ENCODE peak calls at places on chromosomes 2 and 18, in ten cellular contexts. One of them, this sample, is unnamed.

GRCh38 chr2:10331033-10331701 is 28.5 kb downstream of the HPCAL1 start:
- DNase-seq in T-helper 17 cell: peak; percentile 39
- DNase-seq in omental fat pad: no peak
- DNase-seq in left ventricle myocardium inferior: peak; percentile 72
- DNase-seq in BE2C: peak; percentile 48
- DNase-seq in stimulated activated CD4-positive, alpha-beta T cell treated with anti-CD3 and anti-CD28 coated beads, Interleukin-2, amount 100 ng/mL, for 48 hours: peak; percentile 62
- DNase-seq in cardiac muscle cell: peak; percentile 27
- DNase-seq in fibroblast of the conjunctiva: peak; percentile 40
- DNase-seq in activated T-helper 1 cell treated with anti-CD3 and anti-CD28 coated beads, Interleukin-2, amount 50 U/mL, for 16 hours: peak; percentile 51
- DNase-seq in MV-4-11: peak; percentile 87
- DNase-seq in this sample: peak; percentile 92

GRCh38 chr2:40343904-40344303 is 108.0 kb downstream of the SLC8A1 start:
- DNase-seq in cardiac muscle cell: peak; percentile 45
- DNase-seq in activated T-helper 1 cell treated with anti-CD3 and anti-CD28 coated beads, Interleukin-2, amount 50 U/mL, for 16 hours: no peak
- DNase-seq in stimulated activated CD4-positive, alpha-beta T cell treated with anti-CD3 and anti-CD28 coated beads, Interleukin-2, amount 100 ng/mL, for 48 hours: no peak
- DNase-seq in fibroblast of the conjunctiva: no peak
- DNase-seq in BE2C: no peak
- DNase-seq in T-helper 17 cell: no peak
- DNase-seq in omental fat pad: no peak
- DNase-seq in left ventricle myocardium inferior: no peak
- DNase-seq in MV-4-11: no peak
- DNase-seq in this sample: peak; percentile 20

GRCh38 chr2:98412751-98413445 is 31.8 kb upstream of the INPP4A start:
- DNase-seq in left ventricle myocardium inferior: no peak
- DNase-seq in stimulated activated CD4-positive, alpha-beta T cell treated with anti-CD3 and anti-CD28 coated beads, Interleukin-2, amount 100 ng/mL, for 48 hours: peak; percentile 67
- DNase-seq in T-helper 17 cell: no peak
- DNase-seq in fibroblast of the conjunctiva: peak; percentile 33
- DNase-seq in MV-4-11: peak; percentile 72
- DNase-seq in cardiac muscle cell: peak; percentile 70
- DNase-seq in BE2C: peak; percentile 33
- DNase-seq in activated T-helper 1 cell treated with anti-CD3 and anti-CD28 coated beads, Interleukin-2, amount 50 U/mL, for 16 hours: peak; percentile 8
- DNase-seq in omental fat pad: no peak
- DNase-seq in this sample: peak; percentile 61

GRCh38 chr2:66555511-66556324 is 120.8 kb downstream of the MEIS1 start:
- DNase-seq in stimulated activated CD4-positive, alpha-beta T cell treated with anti-CD3 and anti-CD28 coated beads, Interleukin-2, amount 100 ng/mL, for 48 hours: no peak
- DNase-seq in MV-4-11: no peak
- DNase-seq in cardiac muscle cell: peak; percentile 75
- DNase-seq in T-helper 17 cell: no peak
- DNase-seq in fibroblast of the conjunctiva: no peak
- DNase-seq in BE2C: no peak
- DNase-seq in left ventricle myocardium inferior: no peak
- DNase-seq in activated T-helper 1 cell treated with anti-CD3 and anti-CD28 coated beads, Interleukin-2, amount 50 U/mL, for 16 hours: no peak
- DNase-seq in omental fat pad: no peak
- DNase-seq in this sample: no peak

GRCh38 chr2:232485757-232486557 is 1.7 kb downstream of the ECEL1 start:
- DNase-seq in stimulated activated CD4-positive, alpha-beta T cell treated with anti-CD3 and anti-CD28 coated beads, Interleukin-2, amount 100 ng/mL, for 48 hours: no peak
- DNase-seq in T-helper 17 cell: no peak
- DNase-seq in fibroblast of the conjunctiva: no peak
- DNase-seq in BE2C: no peak
- DNase-seq in activated T-helper 1 cell treated with anti-CD3 and anti-CD28 coated beads, Interleukin-2, amount 50 U/mL, for 16 hours: no peak
- DNase-seq in left ventricle myocardium inferior: peak; percentile 7
- DNase-seq in MV-4-11: no peak
- DNase-seq in omental fat pad: no peak
- DNase-seq in cardiac muscle cell: no peak
- DNase-seq in this sample: no peak

GRCh38 chr18:29160123-29160522 is 983.2 kb upstream of the CDH2 start:
- DNase-seq in MV-4-11: no peak
- DNase-seq in stimulated activated CD4-positive, alpha-beta T cell treated with anti-CD3 and anti-CD28 coated beads, Interleukin-2, amount 100 ng/mL, for 48 hours: no peak
- DNase-seq in omental fat pad: no peak
- DNase-seq in left ventricle myocardium inferior: no peak
- DNase-seq in cardiac muscle cell: no peak
- DNase-seq in BE2C: no peak
- DNase-seq in T-helper 17 cell: no peak
- DNase-seq in fibroblast of the conjunctiva: no peak
- DNase-seq in activated T-helper 1 cell treated with anti-CD3 and anti-CD28 coated beads, Interleukin-2, amount 50 U/mL, for 16 hours: no peak
- DNase-seq in this sample: no peak

GRCh38 chr2:23160006-23160405 is 225.0 kb upstream of the KLHL29 start:
- DNase-seq in activated T-helper 1 cell treated with anti-CD3 and anti-CD28 coated beads, Interleukin-2, amount 50 U/mL, for 16 hours: no peak
- DNase-seq in MV-4-11: no peak
- DNase-seq in cardiac muscle cell: no peak
- DNase-seq in omental fat pad: no peak
- DNase-seq in stimulated activated CD4-positive, alpha-beta T cell treated with anti-CD3 and anti-CD28 coated beads, Interleukin-2, amount 100 ng/mL, for 48 hours: no peak
- DNase-seq in T-helper 17 cell: no peak
- DNase-seq in fibroblast of the conjunctiva: no peak
- DNase-seq in BE2C: no peak
- DNase-seq in left ventricle myocardium inferior: no peak
- DNase-seq in this sample: no peak

GRCh38 chr18:13452448-13452811 is 233.9 kb downstream of the LDLRAD4 start:
- DNase-seq in MV-4-11: no peak
- DNase-seq in left ventricle myocardium inferior: no peak
- DNase-seq in activated T-helper 1 cell treated with anti-CD3 and anti-CD28 coated beads, Interleukin-2, amount 50 U/mL, for 16 hours: no peak
- DNase-seq in fibroblast of the conjunctiva: peak; percentile 17
- DNase-seq in stimulated activated CD4-positive, alpha-beta T cell treated with anti-CD3 and anti-CD28 coated beads, Interleukin-2, amount 100 ng/mL, for 48 hours: no peak
- DNase-seq in T-helper 17 cell: no peak
- DNase-seq in cardiac muscle cell: peak; percentile 43
- DNase-seq in omental fat pad: no peak
- DNase-seq in BE2C: no peak
- DNase-seq in this sample: peak; percentile 50

GRCh38 chr2:176092270-176093144 is at the start of gene HOXD13:
- DNase-seq in BE2C: peak; percentile 47
- DNase-seq in activated T-helper 1 cell treated with anti-CD3 and anti-CD28 coated beads, Interleukin-2, amount 50 U/mL, for 16 hours: no peak
- DNase-seq in MV-4-11: no peak
- DNase-seq in T-helper 17 cell: no peak
- DNase-seq in left ventricle myocardium inferior: no peak
- DNase-seq in stimulated activated CD4-positive, alpha-beta T cell treated with anti-CD3 and anti-CD28 coated beads, Interleukin-2, amount 100 ng/mL, for 48 hours: no peak
- DNase-seq in cardiac muscle cell: no peak
- DNase-seq in fibroblast of the conjunctiva: no peak
- DNase-seq in omental fat pad: no peak
- DNase-seq in this sample: no peak

GRCh38 chr2:70995227-70995729 is 605 bp upstream of the TEX261 start:
- DNase-seq in BE2C: peak; percentile 25
- DNase-seq in omental fat pad: no peak
- DNase-seq in fibroblast of the conjunctiva: no peak
- DNase-seq in left ventricle myocardium inferior: no peak
- DNase-seq in MV-4-11: peak; percentile 21
- DNase-seq in T-helper 17 cell: peak; percentile 25
- DNase-seq in stimulated activated CD4-positive, alpha-beta T cell treated with anti-CD3 and anti-CD28 coated beads, Interleukin-2, amount 100 ng/mL, for 48 hours: peak; percentile 32
- DNase-seq in cardiac muscle cell: peak; percentile 28
- DNase-seq in activated T-helper 1 cell treated with anti-CD3 and anti-CD28 coated beads, Interleukin-2, amount 50 U/mL, for 16 hours: peak; percentile 21
- DNase-seq in this sample: peak; percentile 40

GRCh38 chr2:122307772-122308171 is 552.3 kb downstream of the TSN start:
- DNase-seq in cardiac muscle cell: no peak
- DNase-seq in MV-4-11: no peak
- DNase-seq in T-helper 17 cell: no peak
- DNase-seq in BE2C: no peak
- DNase-seq in omental fat pad: no peak
- DNase-seq in stimulated activated CD4-positive, alpha-beta T cell treated with anti-CD3 and anti-CD28 coated beads, Interleukin-2, amount 100 ng/mL, for 48 hours: no peak
- DNase-seq in activated T-helper 1 cell treated with anti-CD3 and anti-CD28 coated beads, Interleukin-2, amount 50 U/mL, for 16 hours: no peak
- DNase-seq in fibroblast of the conjunctiva: no peak
- DNase-seq in left ventricle myocardium inferior: no peak
- DNase-seq in this sample: peak; percentile 81

GRCh38 chr2:161412346-161412745 is 3.8 kb upstream of the TBR1 start:
- DNase-seq in activated T-helper 1 cell treated with anti-CD3 and anti-CD28 coated beads, Interleukin-2, amount 50 U/mL, for 16 hours: no peak
- DNase-seq in BE2C: no peak
- DNase-seq in T-helper 17 cell: no peak
- DNase-seq in cardiac muscle cell: peak; percentile 23
- DNase-seq in MV-4-11: peak; percentile 16
- DNase-seq in stimulated activated CD4-positive, alpha-beta T cell treated with anti-CD3 and anti-CD28 coated beads, Interleukin-2, amount 100 ng/mL, for 48 hours: no peak
- DNase-seq in left ventricle myocardium inferior: no peak
- DNase-seq in omental fat pad: no peak
- DNase-seq in fibroblast of the conjunctiva: no peak
- DNase-seq in this sample: no peak

GRCh38 chr2:161418715-161419337 is 2.7 kb downstream of the TBR1 start:
- DNase-seq in BE2C: no peak
- DNase-seq in fibroblast of the conjunctiva: no peak
- DNase-seq in stimulated activated CD4-positive, alpha-beta T cell treated with anti-CD3 and anti-CD28 coated beads, Interleukin-2, amount 100 ng/mL, for 48 hours: no peak
- DNase-seq in activated T-helper 1 cell treated with anti-CD3 and anti-CD28 coated beads, Interleukin-2, amount 50 U/mL, for 16 hours: no peak
- DNase-seq in cardiac muscle cell: peak; percentile 18
- DNase-seq in left ventricle myocardium inferior: no peak
- DNase-seq in MV-4-11: no peak
- DNase-seq in T-helper 17 cell: no peak
- DNase-seq in omental fat pad: no peak
- DNase-seq in this sample: no peak

GRCh38 chr18:51193621-51194287 is 3.7 kb downstream of the MEX3C start:
- DNase-seq in MV-4-11: no peak
- DNase-seq in activated T-helper 1 cell treated with anti-CD3 and anti-CD28 coated beads, Interleukin-2, amount 50 U/mL, for 16 hours: no peak
- DNase-seq in BE2C: no peak
- DNase-seq in cardiac muscle cell: peak; percentile 15
- DNase-seq in T-helper 17 cell: no peak
- DNase-seq in stimulated activated CD4-positive, alpha-beta T cell treated with anti-CD3 and anti-CD28 coated beads, Interleukin-2, amount 100 ng/mL, for 48 hours: no peak
- DNase-seq in omental fat pad: no peak
- DNase-seq in left ventricle myocardium inferior: no peak
- DNase-seq in fibroblast of the conjunctiva: no peak
- DNase-seq in this sample: no peak

GRCh38 chr2:170465241-170465640 is 249.9 kb upstream of the SP5 start:
- DNase-seq in BE2C: no peak
- DNase-seq in activated T-helper 1 cell treated with anti-CD3 and anti-CD28 coated beads, Interleukin-2, amount 50 U/mL, for 16 hours: no peak
- DNase-seq in cardiac muscle cell: peak; percentile 21
- DNase-seq in MV-4-11: no peak
- DNase-seq in fibroblast of the conjunctiva: no peak
- DNase-seq in stimulated activated CD4-positive, alpha-beta T cell treated with anti-CD3 and anti-CD28 coated beads, Interleukin-2, amount 100 ng/mL, for 48 hours: no peak
- DNase-seq in omental fat pad: no peak
- DNase-seq in T-helper 17 cell: no peak
- DNase-seq in left ventricle myocardium inferior: no peak
- DNase-seq in this sample: no peak

GRCh38 chr2:214716811-214717560 is 92.5 kb downstream of the BARD1 start:
- DNase-seq in fibroblast of the conjunctiva: no peak
- DNase-seq in T-helper 17 cell: no peak
- DNase-seq in MV-4-11: no peak
- DNase-seq in left ventricle myocardium inferior: no peak
- DNase-seq in cardiac muscle cell: no peak
- DNase-seq in omental fat pad: no peak
- DNase-seq in stimulated activated CD4-positive, alpha-beta T cell treated with anti-CD3 and anti-CD28 coated beads, Interleukin-2, amount 100 ng/mL, for 48 hours: no peak
- DNase-seq in activated T-helper 1 cell treated with anti-CD3 and anti-CD28 coated beads, Interleukin-2, amount 50 U/mL, for 16 hours: no peak
- DNase-seq in BE2C: no peak
- DNase-seq in this sample: no peak

This sample was measured in Caki2.